ENCODE peak calls at places on chromosomes 16 and 17, in nine cellular contexts. X is Kasumi-1; O is GDM1; F is stimulated activated CD4-positive, alpha-beta T cell treated with anti-CD3 and anti-CD28 coated beads, Interleukin-4, amount 100 ng/mL, for 24 hours; M is NCI-H774; P is aorta; G is activated naive CD8-positive, alpha-beta T cell treated with anti-CD3 and anti-CD28 coated beads for 36 hours; J is H7; A is RWPE1. N is an unnamed sample.

GRCh38 chr16:70788668-70789161 is 12.2 kb downstream of the VAC14 start:
- DNase-seq in X (no peak), G (no peak), F (no peak), J (no peak), M (no peak), P (no peak), A (no peak), O (no peak), N (no peak)

GRCh38 chr17:20092973-20093626 is 83.9 kb downstream of the SPECC1 start:
- DNase-seq in X (no peak), J (no peak), G (no peak), F (no peak), O (no peak), A (no peak), M (no peak), P (no peak), N (no peak)

GRCh38 chr16:648071-648785 is 937 bp upstream of the WDR90 start:
- DNase-seq in M (no peak), X (peak), P (no peak), F (peak), J (peak), A (peak), O (peak), G (peak), N (no peak)

GRCh38 chr17:78861229-78861628 is 20.6 kb upstream of the USP36 start:
- DNase-seq in A (no peak), M (no peak), J (no peak), F (no peak), G (no peak), X (no peak), O (no peak), P (no peak), N (no peak)

GRCh38 chr16:11633113-11633512 is 35.1 kb upstream of the SNN start:
- DNase-seq in M (no peak), G (no peak), P (no peak), J (no peak), O (no peak), A (no peak), X (no peak), F (no peak), N (no peak)

GRCh38 chr16:79656537-79657115 is 56.1 kb upstream of the MAF start:
- DNase-seq in O (no peak), P (no peak), M (no peak), G (no peak), J (no peak), X (no peak), A (no peak), F (no peak), N (no peak)

GRCh38 chr16:89026121-89026612 is 49.2 kb upstream of the CBFA2T3 start:
- DNase-seq in G (peak), F (peak), P (no peak), O (no peak), X (no peak), A (no peak), M (no peak), J (no peak), N (no peak)

GRCh38 chr17:75881678-75882454 is 3.5 kb upstream of the TRIM47 start:
- DNase-seq in M (no peak), X (no peak), O (no peak), F (no peak), A (no peak), J (peak), P (no peak), G (no peak), N (no peak)

GRCh38 chr16:66366433-66367299 is at the start of gene CDH5:
- DNase-seq in J (peak), O (no peak), A (no peak), M (no peak), F (no peak), X (no peak), G (no peak), P (peak), N (peak)

GRCh38 chr17:48541574-48542113 is 3.3 kb downstream of the HOXB2 start:
- DNase-seq in G (peak), F (peak), A (no peak), X (no peak), O (no peak), J (peak), M (peak), P (peak), N (peak)

GRCh38 chr17:21194210-21194609 is 19.8 kb downstream of the TMEM11 start:
- DNase-seq in F (no peak), P (no peak), X (no peak), G (no peak), J (no peak), O (no peak), M (no peak), A (no peak), N (no peak)

GRCh38 chr16:15996432-15997109 is 47.2 kb downstream of the ABCC1 start:
- DNase-seq in X (no peak), P (peak), O (no peak), F (no peak), J (peak), M (no peak), A (peak), G (no peak), N (no peak)

GRCh38 chr17:8488931-8489330 is 53.2 kb downstream of the NDEL1 start:
- DNase-seq in G (no peak), X (no peak), P (peak), M (no peak), F (no peak), J (peak), O (no peak), A (no peak), N (no peak)

GRCh38 chr17:51012538-51012937 is 108.1 kb downstream of the SPAG9 start:
- DNase-seq in P (no peak), J (no peak), G (no peak), O (no peak), A (no peak), F (no peak), M (no peak), X (no peak), N (no peak)

GRCh38 chr17:2814499-2815341 is 18.5 kb downstream of the RAP1GAP2 start:
- DNase-seq in J (no peak), A (no peak), G (peak), M (no peak), F (peak), P (peak), X (no peak), O (peak), N (peak)

GRCh38 chr17:74608511-74608910 is 15.0 kb downstream of the CD300E start:
- DNase-seq in M (no peak), A (no peak), O (no peak), F (no peak), J (no peak), G (no peak), P (no peak), X (no peak), N (no peak)

GRCh38 chr16:31086629-31086906 is 2.2 kb downstream of the PRSS53 start:
- DNase-seq in P (no peak), G (no peak), A (no peak), O (no peak), J (no peak), X (no peak), F (no peak), M (no peak), N (no peak)

GRCh38 chr17:3683054-3683511 is 12.9 kb downstream of the P2RX5 start:
- DNase-seq in M (no peak), A (peak), J (peak), P (no peak), F (peak), O (no peak), X (peak), G (peak), N (no peak)

GRCh38 chr17:28174352-28175046 is 132.0 kb downstream of the NLK start:
- DNase-seq in A (peak), J (no peak), F (peak), O (peak), M (no peak), P (no peak), G (peak), X (no peak), N (no peak)

GRCh38 chr16:31010539-31010938 is at the start of gene STX1B:
- DNase-seq in A (no peak), M (no peak), P (no peak), G (peak), O (no peak), F (peak), X (no peak), J (peak), N (no peak)

GRCh38 chr16:77043076-77043475 is 147.9 kb upstream of the MON1B start:
- DNase-seq in O (no peak), X (no peak), F (no peak), P (no peak), A (peak), M (no peak), G (no peak), J (peak), N (no peak)

GRCh38 chr17:79921411-79922160 is 82.3 kb upstream of the CBX4 start:
- DNase-seq in M (no peak), O (no peak), X (no peak), A (no peak), J (no peak), G (no peak), F (no peak), P (no peak), N (no peak)

GRCh38 chr16:30694926-30695678 is 3.9 kb upstream of the SRCAP start:
- DNase-seq in G (no peak), X (no peak), A (no peak), M (no peak), F (no peak), O (peak), J (no peak), P (no peak), N (no peak)

GRCh38 chr17:38730526-38731379 is 612 bp downstream of the CISD3 start:
- DNase-seq in A (no peak), X (peak), O (no peak), F (no peak), J (peak), G (no peak), P (peak), M (peak), N (peak)

GRCh38 chr17:47862621-47863440 is 11.9 kb upstream of the SP6 start:
- DNase-seq in O (no peak), M (no peak), J (no peak), G (no peak), P (no peak), F (no peak), X (no peak), A (peak), N (no peak)

GRCh38 chr17:67818110-67819002 is 6.9 kb upstream of the BPTF start:
- DNase-seq in A (no peak), M (no peak), X (no peak), F (no peak), O (no peak), G (no peak), J (no peak), P (no peak), N (no peak)

GRCh38 chr17:48998557-48999440 is 1.6 kb downstream of the IGF2BP1 start:
- DNase-seq in M (no peak), J (no peak), P (no peak), A (no peak), O (no peak), F (no peak), X (no peak), G (no peak), N (no peak)

GRCh38 chr16:87550510-87550961 is 51.8 kb upstream of the JPH3 start:
- DNase-seq in J (peak), O (no peak), P (no peak), F (peak), M (no peak), G (peak), A (peak), X (no peak), N (no peak)